ENCODE peak calls at places on chromosomes 4 and X, in six cellular contexts. E, Y, C, K, S and W are unnamed samples.
A peak's percentile ranks its signal among the peaks of the same experiment; 100 is the strongest.

GRCh38 chr4:30939684-30940083 is 219.5 kb downstream of the PCDH7 start:
- DNase-seq in S (no peak), K (no peak), E (no peak), Y (no peak), C (no peak), W (no peak)

GRCh38 chr4:89298160-89298559 is 9.4 kb downstream of the GPRIN3 start:
- DNase-seq in S (peak; percentile 55), K (no peak), C (no peak), E (no peak), Y (no peak), W (no peak)

GRCh38 chr4:74397748-74398426 is 32.9 kb downstream of the EREG start:
- DNase-seq in C (no peak), S (no peak), K (no peak), E (no peak), Y (no peak), W (no peak)

GRCh38 chrX:154417157-154417556 is 5.8 kb downstream of the TAFAZZIN start:
- DNase-seq in K (no peak), C (no peak), Y (no peak), S (no peak), E (no peak), W (no peak)

GRCh38 chr4:17366496-17366895 is 145.4 kb downstream of the QDPR start:
- DNase-seq in E (peak; percentile 25), C (peak; percentile 84), K (no peak), S (no peak), Y (peak; percentile 45), W (no peak)

GRCh38 chr4:1193206-1194027 is 21.0 kb upstream of the SPON2 start:
- DNase-seq in K (peak; percentile 45), C (no peak), S (no peak), E (no peak), Y (peak; percentile 29), W (no peak)

GRCh38 chrX:71637848-71638247 is 19.5 kb upstream of the CXCR3 start:
- DNase-seq in S (no peak), Y (no peak), K (no peak), E (no peak), C (peak; percentile 36), W (no peak)

GRCh38 chrX:69015156-69015555 is 150.1 kb downstream of the PJA1 start:
- DNase-seq in C (no peak), S (no peak), E (no peak), K (no peak), Y (no peak), W (no peak)

GRCh38 chr4:54067163-54067562 is 2.8 kb upstream of the CHIC2 start:
- DNase-seq in S (no peak), C (peak; percentile 82), K (no peak), E (peak; percentile 37), Y (no peak), W (peak; percentile 45)

GRCh38 chr4:76989391-76990061 is 40.0 kb downstream of the SEPTIN11 start:
- DNase-seq in C (no peak), K (no peak), S (peak; percentile 58), E (no peak), Y (no peak), W (no peak)

GRCh38 chr4:188613976-188614375 is 474.7 kb downstream of the TRIML1 start:
- DNase-seq in C (no peak), K (no peak), E (no peak), Y (no peak), S (no peak), W (no peak)

GRCh38 chr4:40204507-40205258 is 7.9 kb downstream of the RHOH start:
- DNase-seq in C (no peak), Y (no peak), K (no peak), S (no peak), E (no peak), W (no peak)
- H3K4me3 ChIP-seq in C (no peak overlapping the region), Y (no peak overlapping the region), K (no peak overlapping the region), S (peak overlapping the region; percentile 49), E (no peak overlapping the region), W (no peak overlapping the region)

GRCh38 chr4:42328978-42329377 is 68.3 kb upstream of the SHISA3 start:
- DNase-seq in Y (no peak), E (no peak), K (no peak), C (no peak), S (no peak), W (no peak)

GRCh38 chr4:42330291-42330690 is 67.0 kb upstream of the SHISA3 start:
- DNase-seq in C (no peak), S (no peak), K (no peak), E (no peak), Y (no peak), W (no peak)

GRCh38 chr4:42331040-42331439 is 66.2 kb upstream of the SHISA3 start:
- DNase-seq in K (no peak), Y (no peak), S (no peak), E (no peak), C (no peak), W (no peak)

GRCh38 chr4:42329421-42329820 is 67.9 kb upstream of the SHISA3 start:
- DNase-seq in E (no peak), Y (no peak), S (no peak), K (no peak), C (no peak), W (no peak)

DNA sequence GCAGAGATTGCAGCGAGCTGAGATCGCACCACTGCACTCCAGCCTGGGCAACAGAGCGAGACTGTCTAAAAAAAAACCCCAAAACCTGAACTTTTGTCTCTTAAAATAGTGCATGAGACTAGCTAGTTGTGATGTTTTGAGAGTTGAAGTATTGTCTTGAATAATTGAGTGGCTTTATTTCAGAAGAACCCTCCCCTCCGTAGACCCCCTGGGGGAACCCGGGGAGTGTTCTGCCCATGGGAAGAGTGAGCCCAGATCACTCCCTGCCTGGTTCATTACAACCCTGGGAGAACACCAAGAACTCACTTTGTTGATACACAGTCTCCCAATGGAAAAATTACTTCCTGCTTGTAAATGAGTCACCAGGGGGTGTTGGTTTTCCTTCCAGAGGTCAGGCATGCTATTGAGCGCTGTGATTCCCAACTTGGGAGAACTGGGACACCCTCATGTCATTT is 65.3 kb upstream of the SHISA3 start:
- DNase-seq in S (no peak), K (no peak), Y (no peak), E (peak; percentile 34), C (peak; percentile 24), W (peak; percentile 52)
- H3K27ac ChIP-seq in S (no peak overlapping the region), K (no peak overlapping the region), Y (no peak overlapping the region), E (no peak overlapping the region), C (no peak overlapping the region), W (no peak overlapping the region)

GRCh38 chrX:47232197-47232802 is 509 bp upstream of the USP11 start:
- DNase-seq in E (no peak), C (no peak), S (no peak), Y (no peak), K (no peak), W (no peak)
- H3K4me3 ChIP-seq in E (peak overlapping the region; percentile 77), C (peak overlapping the region; percentile 46), S (peak overlapping the region; percentile 71), Y (peak overlapping the region; percentile 26), K (peak overlapping the region; percentile 55), W (peak overlapping the region; percentile 66)

GRCh38 chr4:38065900-38066299 is 105.7 kb downstream of the PTTG2 start:
- DNase-seq in Y (no peak), S (no peak), C (no peak), E (no peak), K (no peak), W (no peak)

GRCh38 chr4:38065181-38065580 is 105.0 kb downstream of the PTTG2 start:
- DNase-seq in C (no peak), Y (no peak), K (no peak), E (no peak), S (no peak), W (no peak)

GRCh38 chr4:38062894-38063168 is 102.6 kb downstream of the PTTG2 start:
- DNase-seq in E (no peak), C (no peak), S (no peak), K (no peak), Y (no peak), W (no peak)

GRCh38 chr4:38060829-38061431 is 100.7 kb downstream of the PTTG2 start:
- DNase-seq in C (peak; percentile 64), Y (no peak), E (no peak), K (no peak), S (no peak), W (no peak)

DNA sequence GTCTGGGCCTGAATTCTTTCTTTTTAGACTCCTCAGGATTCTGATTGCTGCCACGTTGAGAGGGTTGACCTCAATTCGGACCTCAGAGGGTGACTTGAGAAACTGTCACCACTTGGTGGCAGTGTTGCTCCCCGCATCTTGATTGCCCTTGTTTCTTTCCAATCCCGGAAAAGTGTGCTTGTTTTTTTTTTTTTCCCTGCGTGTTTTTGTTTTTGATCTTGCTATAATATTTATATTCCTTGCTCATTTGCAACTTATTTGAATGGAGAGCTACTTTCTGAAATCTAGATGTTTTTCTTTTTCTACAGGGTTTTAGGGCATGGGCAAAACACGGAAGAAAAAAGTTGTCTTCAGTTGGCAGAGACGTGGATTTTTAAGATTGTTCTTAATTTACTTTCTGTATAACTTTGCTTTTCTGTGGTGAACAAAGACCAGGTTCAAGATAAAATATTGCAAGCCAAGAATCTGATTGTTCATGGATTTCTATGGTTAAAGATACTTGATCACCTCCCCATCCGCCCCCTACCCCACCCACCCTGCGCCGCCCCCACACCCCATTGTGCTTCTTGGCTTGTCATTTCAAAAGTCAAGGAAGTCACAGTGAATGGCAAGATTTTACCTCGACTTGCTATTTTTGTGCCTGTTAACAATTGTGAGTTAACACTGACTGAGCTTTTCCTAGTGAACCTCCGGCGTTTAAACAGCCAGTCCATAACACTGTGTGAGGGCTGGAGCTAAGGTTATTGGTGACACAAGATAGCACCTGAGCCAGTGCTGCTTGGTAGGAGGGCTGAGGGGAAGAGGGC is 102.1 kb downstream of the PTTG2 start:
- DNase-seq in S (peak; percentile 46), E (peak; percentile 83), C (peak; percentile 57), Y (peak; percentile 70), K (no peak), W (peak; percentile 74)
- H3K27ac ChIP-seq in S (no peak overlapping the region), E (peak overlapping the region; percentile 83), C (peak overlapping the region; percentile 46), Y (no peak overlapping the region), K (no peak overlapping the region), W (peak overlapping the region; percentile 45)

DNA sequence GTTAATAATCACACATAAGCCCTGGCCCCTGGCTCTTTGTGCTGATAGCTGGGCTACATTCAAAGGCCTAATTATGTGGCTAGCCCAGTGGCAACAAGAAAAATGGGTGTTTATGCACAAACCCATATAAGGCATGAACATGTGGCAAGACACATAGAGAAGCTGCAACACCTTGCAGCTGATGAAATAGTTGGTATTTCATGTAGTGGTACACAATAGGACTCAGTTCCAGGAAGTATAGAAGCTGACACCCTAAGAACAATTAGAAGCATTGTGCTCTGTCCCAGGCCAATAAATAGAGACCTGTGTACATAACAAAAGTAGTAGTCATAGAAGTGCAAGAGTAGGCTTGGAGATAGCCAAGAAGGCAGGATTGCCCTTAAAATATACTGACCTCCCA is 14.7 kb upstream of the ZNF630 start:
- DNase-seq in S (no peak), C (no peak), K (no peak), Y (no peak), E (no peak), W (no peak)
- H3K4me3 ChIP-seq in S (no peak overlapping the region), C (no peak overlapping the region), K (no peak overlapping the region), Y (no peak overlapping the region), E (no peak overlapping the region), W (no peak overlapping the region)